ENCODE peak calls at places on chromosome 4, in ten cellular contexts. J is IMR-90, R is lower lobe of right lung, B is suprapubic skin, H is fibroblast of lung, Z is body of pancreas, K is left ventricle myocardium inferior, T is breast epithelium, U is heart left ventricle, M is HCT116. N is an unnamed sample.

GRCh38 chr4:31045151-31045550 is 325.0 kb downstream of the PCDH7 start:
- DNase-seq in J (no peak), R (no peak), B (no peak), H (no peak), Z (no peak), K (no peak), T (no peak), U (no peak), M (no peak), N (no peak)

GRCh38 chr4:22434895-22435294 is 81.0 kb downstream of the ADGRA3 start:
- DNase-seq in J (peak; percentile 63), R (no peak), B (no peak), H (peak; percentile 63), Z (peak; percentile 57), K (no peak), T (no peak), U (peak; percentile 20), M (peak; percentile 13), N (peak; percentile 44)

GRCh38 chr4:97395980-97396562 is 747.2 kb downstream of the STPG2 start:
- DNase-seq in J (no peak), R (no peak), B (no peak), H (no peak), Z (no peak), K (no peak), T (no peak), U (no peak), M (no peak), N (no peak)

GRCh38 chr4:168540086-168540864 is 43.4 kb downstream of the PALLD start:
- DNase-seq in J (peak; percentile 86), R (no peak), B (no peak), H (peak; percentile 90), Z (no peak), K (no peak), T (no peak), U (no peak), M (peak; percentile 89), N (no peak)

GRCh38 chr4:76754439-76754838 is 143.5 kb downstream of the SOWAHB start:
- DNase-seq in J (no peak), R (no peak), B (no peak), H (no peak), Z (no peak), K (no peak), T (no peak), U (no peak), M (no peak), N (no peak)

GRCh38 chr4:187606581-187606980 is 389.0 kb upstream of the ZFP42 start:
- DNase-seq in J (peak; percentile 69), R (no peak), B (no peak), H (peak; percentile 44), Z (peak; percentile 44), K (no peak), T (no peak), U (no peak), M (peak; percentile 54), N (no peak)

GRCh38 chr4:11548529-11549176 is 120.0 kb upstream of the HS3ST1 start:
- DNase-seq in J (peak; percentile 34), R (no peak), B (no peak), H (peak; percentile 40), Z (no peak), K (no peak), T (no peak), U (no peak), M (peak; percentile 95), N (no peak)

GRCh38 chr4:120801171-120801758 is 121.3 kb downstream of the PRDM5 start:
- DNase-seq in J (peak; percentile 78), R (no peak), B (peak; percentile 73), H (peak; percentile 95), Z (no peak), K (peak; percentile 40), T (no peak), U (peak; percentile 46), M (no peak), N (peak; percentile 78)

GRCh38 chr4:141705747-141706377 is 69.5 kb downstream of the IL15 start:
- DNase-seq in J (no peak), R (no peak), B (no peak), H (peak; percentile 17), Z (no peak), K (no peak), T (no peak), U (no peak), M (no peak), N (no peak)

GRCh38 chr4:159010100-159010499 is 92.8 kb upstream of the RAPGEF2 start:
- DNase-seq in J (no peak), R (no peak), B (no peak), H (no peak), Z (no peak), K (no peak), T (no peak), U (no peak), M (no peak), N (no peak)

GRCh38 chr4:116598155-116598979 is 487.0 kb downstream of the TRAM1L1 start:
- DNase-seq in J (no peak), R (peak; percentile 30), B (no peak), H (no peak), Z (no peak), K (no peak), T (no peak), U (no peak), M (no peak), N (no peak)

GRCh38 chr4:116598980-116599789 is 486.2 kb downstream of the TRAM1L1 start:
- DNase-seq in J (no peak), R (peak; percentile 39), B (no peak), H (no peak), Z (no peak), K (no peak), T (no peak), U (peak; percentile 15), M (no peak), N (no peak)

GRCh38 chr4:116603096-116603495 is 482.3 kb downstream of the TRAM1L1 start:
- DNase-seq in J (no peak), R (no peak), B (no peak), H (no peak), Z (no peak), K (no peak), T (no peak), U (no peak), M (peak; percentile 10), N (no peak)

GRCh38 chr4:116599859-116600258 is 485.5 kb downstream of the TRAM1L1 start:
- DNase-seq in J (no peak), R (peak; percentile 37), B (peak; percentile 77), H (no peak), Z (no peak), K (no peak), T (no peak), U (no peak), M (no peak), N (no peak)
- H3K36me3 ChIP-seq in J (no peaks in the 10 kb centered on the region), R (no peaks in the 10 kb centered on the region), B (no peaks in the 10 kb centered on the region), H (no peaks in the 10 kb centered on the region), Z (no peaks in the 10 kb centered on the region), K (no peaks in the 10 kb centered on the region), T (no peaks in the 10 kb centered on the region), U (no peaks in the 10 kb centered on the region), M (no peaks in the 10 kb centered on the region), N (no peaks in the 10 kb centered on the region)

GRCh38 chr4:133147922-133148689 is 988 bp upstream of the PCDH10 start:
- DNase-seq in J (peak; percentile 21), R (no peak), B (peak; percentile 71), H (peak; percentile 79), Z (peak; percentile 21), K (no peak), T (no peak), U (no peak), M (no peak), N (peak; percentile 82)
- H3K27ac ChIP-seq in J (no peak overlapping the region), R (no peak overlapping the region), B (no peak overlapping the region), H (peak overlapping the region; percentile 10), Z (no peak overlapping the region), K (no peak overlapping the region), T (no peak overlapping the region), U (no peak overlapping the region), M (no peak overlapping the region), N (peak overlapping the region; percentile 2)

GRCh38 chr4:2061208-2062131 is 2.3 kb downstream of the NAT8L start:
- DNase-seq in J (no peak), R (peak; percentile 45), B (no peak), H (no peak), Z (no peak), K (no peak), T (no peak), U (no peak), M (no peak), N (no peak)

GRCh38 chr4:2060578-2061207 is 1.6 kb downstream of the NAT8L start:
- DNase-seq in J (no peak), R (peak; percentile 27), B (no peak), H (no peak), Z (peak; percentile 36), K (peak; percentile 10), T (no peak), U (no peak), M (no peak), N (no peak)

GRCh38 chr4:2062808-2063524 is 3.8 kb downstream of the NAT8L start:
- DNase-seq in J (no peak), R (peak; percentile 37), B (no peak), H (no peak), Z (no peak), K (peak; percentile 12), T (no peak), U (no peak), M (no peak), N (no peak)

GRCh38 chr4:2063557-2064275 is 4.6 kb downstream of the NAT8L start:
- DNase-seq in J (no peak), R (peak; percentile 41), B (no peak), H (no peak), Z (no peak), K (peak; percentile 12), T (no peak), U (no peak), M (no peak), N (no peak)

DNA sequence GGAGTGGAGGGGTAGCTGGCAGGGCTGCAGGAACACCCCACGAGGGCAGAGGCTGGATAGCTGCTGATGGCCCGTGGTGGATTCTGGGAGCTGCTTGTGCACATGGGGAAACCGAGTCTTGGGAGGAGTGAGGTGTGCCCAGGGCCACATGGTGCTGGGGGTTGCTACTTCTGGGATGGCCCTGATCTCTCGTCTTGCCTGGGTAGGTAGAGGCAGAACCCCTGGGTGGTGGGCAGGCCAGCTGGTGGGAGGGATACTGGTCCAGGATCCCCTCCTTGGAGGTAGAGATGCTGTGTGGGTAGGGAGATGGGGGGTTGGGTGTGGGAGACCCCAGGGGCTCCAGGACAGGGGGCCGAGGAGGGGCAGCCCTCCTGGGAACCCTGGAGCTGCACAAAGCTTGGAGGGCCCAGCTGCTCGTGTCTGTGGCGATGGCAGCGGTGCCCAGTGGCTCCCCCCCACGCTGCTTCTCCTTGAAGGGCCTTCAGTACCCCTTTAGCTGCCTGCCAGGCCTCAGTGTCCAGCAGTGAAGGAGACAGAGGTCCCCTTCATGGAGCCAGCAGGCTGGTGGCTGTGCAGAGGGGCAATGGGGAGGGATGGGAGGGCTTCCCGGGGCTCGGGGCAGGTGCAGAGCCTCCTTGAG is 3.2 kb downstream of the NAT8L start:
- DNase-seq in J (no peak), R (peak; percentile 27), B (no peak), H (no peak), Z (no peak), K (no peak), T (no peak), U (no peak), M (no peak), N (no peak)
- H3K4me3 ChIP-seq in J (no peak overlapping the region), R (no peak overlapping the region), B (no peak overlapping the region), H (no peak overlapping the region), Z (no peak overlapping the region), K (no peak overlapping the region), T (no peak overlapping the region), U (no peak overlapping the region), M (no peak overlapping the region), N (no peak overlapping the region)

DNA sequence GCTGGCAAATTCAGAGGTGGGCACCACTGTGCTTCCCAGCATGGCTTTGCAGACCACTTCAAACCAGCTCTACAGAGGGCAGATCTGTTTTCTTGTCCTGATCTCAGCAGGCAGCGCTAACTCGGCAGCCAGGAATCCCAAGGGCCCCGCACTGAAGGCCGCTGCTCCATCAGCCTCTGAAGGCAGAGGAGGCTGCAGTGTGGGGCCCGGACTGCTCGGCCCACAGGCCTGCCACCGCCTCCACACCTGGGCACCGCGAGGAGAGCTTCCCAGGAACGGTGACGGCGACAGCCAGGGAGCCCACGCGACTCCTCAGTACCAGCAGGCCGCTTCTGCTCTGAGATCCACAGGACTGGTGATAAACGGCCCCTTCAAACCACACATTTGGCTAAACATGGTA is 23.7 kb downstream of the DCTD start:
- DNase-seq in J (no peak), R (no peak), B (no peak), H (no peak), Z (no peak), K (no peak), T (no peak), U (no peak), M (no peak), N (no peak)
- H3K36me3 ChIP-seq in J (peaks cover 55% of the 10 kb centered on the region), R (peaks cover 84% of the 10 kb centered on the region), B (peaks cover 86% of the 10 kb centered on the region), H (peaks cover 3% of the 10 kb centered on the region), Z (peaks cover 18% of the 10 kb centered on the region), K (peaks cover 86% of the 10 kb centered on the region), T (no peaks in the 10 kb centered on the region), U (peaks cover 89% of the 10 kb centered on the region), M (peaks cover 38% of the 10 kb centered on the region), N (no peaks in the 10 kb centered on the region)

N was measured in aorta.